ENCODE peak calls at places on chromosomes 13 and 19, in seven cellular contexts. I is cardiac fibroblast, T is epithelial cell of esophagus, V is cardiac muscle cell, P is suprapubic skin, K is AG10803, Z is lower leg skin. U is an unnamed sample.

GRCh38 chr13:55000043-55000442 is 1971.4 kb downstream of the OLFM4 start:
- DNase-seq in I (no peak), P (no peak), T (no peak), K (no peak), V (no peak), Z (no peak), U (no peak)

GRCh38 chr19:41479757-41480191 is 36.8 kb downstream of the ERICH4 start:
- DNase-seq in T (peak; percentile 66), V (peak; percentile 76), K (no peak), Z (no peak), I (peak; percentile 67), P (peak; percentile 69), U (no peak)

GRCh38 chr13:86830046-86830445 is 841.1 kb upstream of the SLITRK5 start:
- DNase-seq in P (no peak), Z (no peak), V (no peak), T (no peak), K (no peak), I (no peak), U (no peak)

GRCh38 chr19:48703316-48703715 is 7.5 kb downstream of the FUT2 start:
- DNase-seq in V (no peak), I (no peak), K (no peak), Z (no peak), P (no peak), T (no peak), U (no peak)

GRCh38 chr13:45036206-45036605 is 46.9 kb downstream of the GPALPP1 start:
- DNase-seq in K (no peak), P (no peak), T (no peak), V (no peak), I (no peak), Z (no peak), U (no peak)

GRCh38 chr13:29892149-29892548 is 41.7 kb upstream of the UBL3 start:
- DNase-seq in T (no peak), K (no peak), V (no peak), P (no peak), I (no peak), Z (no peak), U (no peak)

GRCh38 chr13:41694902-41695301 is 237.6 kb downstream of the RGCC start:
- DNase-seq in K (peak; percentile 95), Z (no peak), V (peak; percentile 95), T (peak; percentile 90), I (peak; percentile 94), P (peak; percentile 62), U (peak; percentile 98)

GRCh38 chr19:27694361-27695055 is 1518.4 kb downstream of the UQCRFS1 start:
- DNase-seq in Z (no peak), K (no peak), P (no peak), I (no peak), V (no peak), T (no peak), U (no peak)

GRCh38 chr19:18663940-18664530 is 19.4 kb upstream of the CRTC1 start:
- DNase-seq in P (no peak), T (no peak), V (no peak), Z (no peak), K (no peak), I (no peak), U (no peak)

GRCh38 chr19:45467115-45467455 is 711 bp upstream of the FOSB start:
- DNase-seq in T (no peak), I (no peak), Z (no peak), K (peak; percentile 4), P (no peak), V (peak; percentile 31), U (peak; percentile 30)

GRCh38 chr19:55158423-55158822 is 891 bp upstream of the TNNI3 start:
- DNase-seq in I (no peak), Z (no peak), K (no peak), V (no peak), T (no peak), P (no peak), U (no peak)

GRCh38 chr19:21483589-21484170 is 21.7 kb upstream of the ZNF429 start:
- DNase-seq in I (peak; percentile 22), T (peak; percentile 17), Z (peak; percentile 85), P (no peak), K (peak; percentile 10), V (peak; percentile 16), U (peak; percentile 52)

GRCh38 chr13:87680298-87680697 is 9.1 kb downstream of the SLITRK5 start:
- DNase-seq in I (no peak), P (no peak), V (no peak), T (peak; percentile 82), K (no peak), Z (no peak), U (no peak)

GRCh38 chr19:4984448-4984990 is 15.6 kb downstream of the KDM4B start:
- DNase-seq in V (no peak), K (no peak), P (no peak), Z (no peak), T (no peak), I (no peak), U (no peak)

GRCh38 chr19:39415111-39416046 is 2.9 kb downstream of the PLEKHG2 start:
- DNase-seq in P (no peak), I (no peak), V (no peak), Z (no peak), T (no peak), K (no peak), U (no peak)

GRCh38 chr13:113585828-113586355 is 1.3 kb downstream of the TFDP1 start:
- DNase-seq in T (no peak), V (no peak), Z (peak; percentile 67), P (peak; percentile 34), I (no peak), K (no peak), U (peak; percentile 10)

GRCh38 chr13:27783111-27783510 is 9.2 kb upstream of the GSX1 start:
- DNase-seq in T (peak; percentile 45), Z (peak; percentile 71), K (peak; percentile 3), V (peak; percentile 29), I (peak; percentile 34), P (no peak), U (peak; percentile 23)
- TF ChIP-seq CTCF in T (peak; percentile 69), Z (no peak), K (peak; percentile 39), V (peak; percentile 45), I (peak; percentile 25), P (no peak), U (peak; percentile 44)

GRCh38 chr19:29489182-29489951 is 36.4 kb upstream of the VSTM2B start:
- DNase-seq in V (no peak), T (no peak), Z (no peak), I (no peak), K (no peak), P (no peak), U (no peak)
- H3K4me3 ChIP-seq in V (no peak overlapping the region), T (no peak overlapping the region), Z (no peak overlapping the region), I (no peak overlapping the region), K (no peak overlapping the region), P (no peak overlapping the region), U (no peak overlapping the region)

GRCh38 chr19:2232286-2233151 is 3.6 kb downstream of the PLEKHJ1 start:
- DNase-seq in P (no peak), I (no peak), Z (no peak), V (no peak), K (no peak), T (no peak), U (no peak)

GRCh38 chr19:2230807-2231533 is 5.2 kb downstream of the PLEKHJ1 start:
- DNase-seq in K (no peak), P (no peak), Z (no peak), T (no peak), I (no peak), V (no peak), U (no peak)

GRCh38 chr19:2230029-2230531 is 6.0 kb downstream of the PLEKHJ1 start:
- DNase-seq in Z (no peak), I (no peak), V (no peak), T (no peak), P (no peak), K (no peak), U (no peak)

GRCh38 chr19:2233601-2234280 is 2.4 kb downstream of the PLEKHJ1 start:
- DNase-seq in K (no peak), I (no peak), P (no peak), Z (no peak), T (no peak), V (no peak), U (no peak)

GRCh38 chr19:2231621-2232221 is 4.4 kb downstream of the PLEKHJ1 start:
- DNase-seq in T (no peak), Z (no peak), K (no peak), I (no peak), P (no peak), V (no peak), U (no peak)
- TF ChIP-seq CTCF in T (peak; percentile 24), Z (no peak), K (peak; percentile 24), I (no peak), P (no peak), V (no peak), U (no peak)

GRCh38 chr19:6677495-6677894 is 7.5 kb upstream of the TNFSF14 start:
- DNase-seq in Z (no peak), T (no peak), V (no peak), P (no peak), K (no peak), I (no peak), U (no peak)
- H3K4me3 ChIP-seq in Z (no peak overlapping the region), T (no peak overlapping the region), V (no peak overlapping the region), P (no peak overlapping the region), K (no peak overlapping the region), I (no peak overlapping the region), U (no peak overlapping the region)

DNA sequence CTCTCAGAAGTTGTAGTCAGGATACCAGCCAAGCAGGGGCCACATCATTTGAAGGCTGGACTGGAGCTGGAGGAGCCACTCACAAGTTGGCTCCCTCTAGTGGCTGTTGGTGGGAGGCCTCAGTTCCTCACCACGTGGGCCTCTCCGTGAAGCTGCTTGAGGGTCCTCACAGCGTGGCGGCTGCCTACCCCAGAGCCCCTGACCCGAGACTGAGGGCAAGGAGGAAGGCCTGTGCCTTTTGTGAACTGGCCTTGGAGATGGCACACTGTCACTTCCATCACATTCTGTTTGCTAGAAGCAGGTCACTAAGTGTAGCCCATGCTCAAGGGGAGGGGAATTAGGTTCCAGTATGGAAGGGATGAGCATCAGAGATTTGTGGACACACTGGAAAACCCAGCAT is 14.6 kb downstream of the GNA11 start:
- DNase-seq in Z (no peak), P (peak; percentile 80), I (peak; percentile 70), V (peak; percentile 68), K (peak; percentile 51), T (peak; percentile 67), U (peak; percentile 61)
- TF ChIP-seq CTCF in Z (no peak), P (peak; percentile 87), I (peak; percentile 95), V (peak; percentile 89), K (peak; percentile 86), T (peak; percentile 89), U (peak; percentile 93)

DNA sequence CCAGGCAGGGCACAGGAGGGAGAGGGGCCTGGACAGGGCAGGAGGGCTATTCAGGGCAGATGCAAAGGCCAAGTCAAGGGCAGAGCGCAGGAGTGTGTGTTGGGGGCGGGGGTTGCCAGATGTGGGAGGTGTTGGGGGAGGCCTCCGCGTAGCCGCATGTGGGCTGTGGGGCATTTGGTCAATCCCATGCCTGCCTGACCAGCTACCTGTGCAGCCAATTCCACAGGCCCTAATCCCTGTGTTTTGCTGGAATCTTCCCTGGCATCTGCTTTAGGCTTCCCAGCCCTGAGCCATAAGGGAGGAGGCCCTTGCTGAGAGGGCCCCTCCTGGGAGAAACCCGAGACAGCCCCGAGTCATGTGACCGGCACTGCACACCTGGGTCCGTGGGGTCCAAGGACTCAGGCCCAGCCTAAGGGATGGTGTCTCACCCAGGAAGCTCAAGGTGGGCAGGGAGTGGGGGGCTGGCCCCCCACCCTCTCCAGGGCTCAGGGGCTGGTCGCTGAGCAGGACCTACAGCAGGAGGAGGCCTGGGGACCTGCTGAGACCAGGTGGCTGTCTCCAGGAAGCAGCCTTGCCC is 20.3 kb downstream of the RFX1 start:
- DNase-seq in P (no peak), I (no peak), Z (no peak), V (no peak), K (no peak), T (no peak), U (no peak)
- H3K4me3 ChIP-seq in P (no peak overlapping the region), I (no peak overlapping the region), Z (no peak overlapping the region), V (no peak overlapping the region), K (no peak overlapping the region), T (no peak overlapping the region), U (no peak overlapping the region)

U was measured in fibroblast of villous mesenchyme.